ENCODE peak calls at places on chromosomes 16 and 17, in ten cellular contexts. E is K562, H is aorta, J is IMR-90, W is left ventricle myocardium inferior, X is esophagus squamous epithelium, Q is mammary epithelial cell, B is tibial nerve, P is H9, T is lung. C is an unnamed sample.
A peak's percentile ranks its signal among the peaks of the same experiment; 100 is the strongest.

GRCh38 chr17:38730526-38731379 is 612 bp downstream of the CISD3 start:
- DNase-seq in X (no peak), W (peak; percentile 84), Q (peak; percentile 53), T (peak; percentile 82), B (peak; percentile 52), H (peak; percentile 75), J (peak; percentile 42), P (peak; percentile 76), E (peak; percentile 46), C (peak; percentile 91)

GRCh38 chr17:74957935-74958549 is 14.5 kb downstream of the HID1 start:
- DNase-seq in Q (peak; percentile 28), J (peak; percentile 28), W (peak; percentile 72), T (peak; percentile 73), B (peak; percentile 79), P (peak; percentile 93), H (peak; percentile 79), E (peak; percentile 80), X (no peak), C (peak; percentile 64)

GRCh38 chr17:3796110-3796821 is 4.7 kb downstream of the ITGAE start:
- DNase-seq in J (no peak), B (no peak), T (no peak), P (no peak), X (no peak), W (no peak), E (no peak), H (no peak), Q (no peak), C (no peak)

GRCh38 chr16:48433849-48434530 is 48.8 kb upstream of the SIAH1 start:
- DNase-seq in X (no peak), W (no peak), P (no peak), H (no peak), E (no peak), T (no peak), Q (no peak), B (no peak), J (no peak), C (no peak)

GRCh38 chr16:77611386-77611785 is 110.9 kb upstream of the NUDT7 start:
- DNase-seq in E (no peak), Q (peak; percentile 71), H (no peak), T (no peak), P (no peak), X (no peak), J (no peak), W (no peak), B (no peak), C (no peak)

GRCh38 chr17:19306160-19307111 is 56.1 kb downstream of the B9D1 start:
- DNase-seq in W (no peak), Q (no peak), P (no peak), T (no peak), X (no peak), H (no peak), E (no peak), B (no peak), J (no peak), C (peak; percentile 25)

GRCh38 chr16:12618515-12618914 is 185.2 kb downstream of the CPPED1 start:
- DNase-seq in T (no peak), W (no peak), Q (no peak), X (no peak), P (no peak), J (no peak), E (no peak), H (no peak), B (no peak), C (no peak)

GRCh38 chr17:82230627-82231311 is 1.9 kb downstream of the SLC16A3 start:
- DNase-seq in W (peak; percentile 92), P (peak; percentile 86), H (peak; percentile 95), B (peak; percentile 71), T (peak; percentile 83), E (peak; percentile 94), Q (peak; percentile 78), X (no peak), J (peak; percentile 81), C (peak; percentile 85)

DNA sequence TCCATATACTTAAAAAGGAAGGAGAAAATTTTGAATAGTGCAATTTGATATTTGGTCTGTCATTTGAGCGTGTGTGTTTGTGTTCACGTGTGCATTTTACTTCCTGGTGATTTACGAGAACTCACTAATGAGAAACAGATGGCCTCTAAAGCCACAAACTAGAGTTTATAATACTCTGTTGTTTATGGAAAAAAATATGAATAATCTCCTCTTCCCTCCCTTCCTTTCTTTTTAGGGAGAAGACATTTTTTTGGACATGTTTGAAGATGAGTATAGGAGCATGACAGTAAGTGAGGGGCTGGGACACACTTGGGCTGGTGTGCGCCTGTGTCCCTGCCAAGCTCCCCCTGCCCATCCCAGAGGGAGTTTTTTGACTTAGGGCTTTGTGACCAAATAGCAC is 102.7 kb downstream of the CLEC16A start:
- DNase-seq in H (no peak), P (no peak), Q (no peak), J (peak; percentile 93), X (no peak), W (no peak), B (no peak), E (no peak), T (no peak), C (no peak)
- H3K4me1 ChIP-seq in H (no peaks in the 10 kb centered on the region), P (no peaks in the 10 kb centered on the region), Q (peaks cover 5% of the 10 kb centered on the region), J (peaks cover 23% of the 10 kb centered on the region), X (peaks cover 5% of the 10 kb centered on the region), W (peaks cover 12% of the 10 kb centered on the region), B (no peaks in the 10 kb centered on the region), E (peaks cover 6% of the 10 kb centered on the region), T (peaks cover 2% of the 10 kb centered on the region), C (no peaks in the 10 kb centered on the region)

GRCh38 chr17:29021251-29021650 is 15.4 kb upstream of the SEZ6 start:
- DNase-seq in J (no peak), T (no peak), X (no peak), P (no peak), E (no peak), H (no peak), Q (no peak), W (no peak), B (no peak), C (no peak)

GRCh38 chr17:29016635-29017034 is 10.8 kb upstream of the SEZ6 start:
- DNase-seq in B (no peak), H (no peak), X (no peak), T (no peak), P (no peak), J (no peak), Q (no peak), E (no peak), W (no peak), C (no peak)

GRCh38 chr17:29014716-29015115 is 8.9 kb upstream of the SEZ6 start:
- DNase-seq in J (no peak), B (no peak), H (no peak), Q (no peak), W (no peak), P (no peak), T (no peak), E (no peak), X (no peak), C (no peak)

GRCh38 chr17:29019475-29020181 is 13.8 kb upstream of the SEZ6 start:
- DNase-seq in T (no peak), E (no peak), P (peak; percentile 74), J (no peak), H (no peak), B (no peak), W (no peak), Q (no peak), X (no peak), C (no peak)

DNA sequence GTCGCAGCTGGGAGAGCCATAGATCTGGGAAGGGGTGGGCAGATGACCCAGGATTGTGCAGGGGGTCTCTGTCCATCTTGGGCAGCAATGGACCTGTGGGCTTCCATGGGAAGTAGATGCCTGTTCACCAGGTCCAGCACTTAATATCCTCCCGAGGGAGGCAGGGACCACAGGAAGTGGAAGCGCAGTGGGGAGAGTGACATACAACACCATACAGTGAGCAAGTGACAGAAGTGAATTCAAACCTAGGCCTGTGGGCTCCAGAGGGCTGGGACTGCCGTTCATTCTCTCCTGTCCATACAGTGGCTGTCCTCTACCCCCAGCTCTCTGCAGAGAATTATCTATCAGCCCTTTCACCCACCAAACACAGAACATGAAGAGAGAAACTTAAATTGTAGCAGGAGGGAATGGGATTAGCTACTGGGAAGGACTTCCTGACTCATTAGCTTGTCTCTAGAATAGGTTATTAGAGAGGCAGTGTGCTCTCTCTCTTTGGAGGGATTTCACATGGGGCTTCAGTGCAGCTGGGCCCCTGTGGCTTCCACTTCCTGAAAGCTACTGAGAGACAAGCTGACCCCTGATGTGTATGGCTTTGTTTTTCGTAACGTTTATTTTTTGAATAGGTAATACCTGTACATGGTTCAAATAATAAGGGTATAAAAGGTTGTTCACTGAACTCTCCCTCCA is 13.1 kb upstream of the SEZ6 start:
- DNase-seq in Q (no peak), T (no peak), P (no peak), B (no peak), J (no peak), W (no peak), E (no peak), X (no peak), H (no peak), C (no peak)
- H3K27me3 ChIP-seq in Q (peaks cover 11% of the 10 kb centered on the region), T (peaks cover 4% of the 10 kb centered on the region), P (no peaks in the 10 kb centered on the region), B (no peaks in the 10 kb centered on the region), J (peaks cover 85% of the 10 kb centered on the region), W (peaks cover 83% of the 10 kb centered on the region), E (peaks cover 56% of the 10 kb centered on the region), X (peaks cover 3% of the 10 kb centered on the region), H (no peaks in the 10 kb centered on the region), C (peaks cover 14% of the 10 kb centered on the region)

GRCh38 chr16:27628216-27628945 is 78.4 kb downstream of the KATNIP start:
- DNase-seq in T (no peak), J (no peak), B (no peak), X (no peak), W (no peak), Q (no peak), H (no peak), E (no peak), P (no peak), C (no peak)

GRCh38 chr16:27633221-27633620 is 83.3 kb downstream of the KATNIP start:
- DNase-seq in W (no peak), P (no peak), T (no peak), Q (no peak), H (no peak), E (no peak), X (no peak), J (no peak), B (no peak), C (no peak)

GRCh38 chr16:27634781-27635180 is 84.8 kb downstream of the KATNIP start:
- DNase-seq in T (no peak), B (no peak), P (no peak), X (no peak), W (no peak), E (no peak), J (peak; percentile 61), H (no peak), Q (no peak), C (no peak)

GRCh38 chr16:27633721-27634120 is 83.8 kb downstream of the KATNIP start:
- DNase-seq in T (no peak), J (no peak), B (no peak), E (no peak), H (no peak), P (no peak), Q (no peak), X (no peak), W (no peak), C (no peak)

DNA sequence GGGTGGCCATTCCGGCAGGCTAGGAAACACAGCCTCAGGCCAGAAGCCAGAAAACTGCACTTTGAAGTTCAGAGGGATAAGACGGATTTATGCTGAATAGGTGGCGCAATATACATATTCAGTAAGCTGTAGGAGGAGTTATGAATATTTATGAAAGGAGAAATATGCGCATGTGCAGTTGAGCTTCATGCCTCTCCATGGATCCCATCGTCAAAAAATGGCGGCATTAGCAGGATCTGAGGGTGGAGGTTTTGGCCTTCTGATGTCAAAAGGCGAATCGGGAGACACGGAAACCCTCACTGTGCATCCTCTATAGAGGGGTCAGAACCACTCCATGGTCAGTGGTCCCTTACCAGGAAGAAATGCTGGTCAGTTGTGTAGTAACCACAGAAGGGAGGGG is 82.3 kb downstream of the KATNIP start:
- DNase-seq in J (no peak), W (no peak), X (no peak), E (no peak), H (no peak), T (no peak), B (no peak), Q (no peak), P (no peak), C (no peak)
- H3K27ac ChIP-seq in J (no peak overlapping the region), W (no peak overlapping the region), X (peak overlapping the region; percentile 14), E (no peak overlapping the region), H (no peak overlapping the region), T (no peak overlapping the region), B (no peak overlapping the region), Q (no peak overlapping the region), P (no peak overlapping the region), C (no peak overlapping the region)

GRCh38 chr16:13921328-13921727 is 1.4 kb downstream of the ERCC4 start:
- DNase-seq in Q (no peak), H (no peak), P (no peak), X (no peak), W (no peak), B (no peak), E (no peak), T (no peak), J (no peak), C (no peak)
- H3K4me1 ChIP-seq in Q (peaks cover 8% of the 10 kb centered on the region), H (no peaks in the 10 kb centered on the region), P (no peaks in the 10 kb centered on the region), X (peaks cover 11% of the 10 kb centered on the region), W (peaks cover 44% of the 10 kb centered on the region), B (peaks cover 5% of the 10 kb centered on the region), E (no peaks in the 10 kb centered on the region), T (peaks cover 3% of the 10 kb centered on the region), J (peaks cover 7% of the 10 kb centered on the region), C (peaks cover 28% of the 10 kb centered on the region)